ENCODE peak calls at places on chromosomes 16 and 17, in eight cellular contexts. U, Y, K, H, P, V, Z and S are unnamed samples. For H3K4me1, the result is how much of the 10 kb centered on the place peaks cover.

GRCh38 chr16:11133344-11133921 is 122.6 kb downstream of the SOCS1 start:
- DNase-seq in U (no peak), Y (peak), K (peak), H (peak), P (no peak), V (peak), Z (peak), S (peak)

GRCh38 chr17:42266918-42267766 is 9.0 kb downstream of the STAT5B start:
- DNase-seq in U (no peak), Y (no peak), K (no peak), H (peak), P (peak), V (no peak), Z (no peak), S (peak)

GRCh38 chr17:58315281-58315711 is 13.3 kb downstream of the TSPOAP1 start:
- DNase-seq in U (peak), Y (peak), K (no peak), H (no peak), P (no peak), V (no peak), Z (no peak), S (no peak)

GRCh38 chr16:19748389-19749110 is 30.5 kb downstream of the IQCK start:
- DNase-seq in U (no peak), Y (no peak), K (no peak), H (no peak), P (no peak), V (no peak), Z (no peak), S (no peak)

GRCh38 chr17:42249681-42250446 is 26.3 kb downstream of the STAT5B start:
- DNase-seq in U (no peak), Y (no peak), K (no peak), H (no peak), P (no peak), V (no peak), Z (no peak), S (no peak)

GRCh38 chr16:9854665-9855064 is 327.6 kb downstream of the GRIN2A start:
- DNase-seq in U (no peak), Y (no peak), K (no peak), H (no peak), P (no peak), V (no peak), Z (no peak), S (no peak)

GRCh38 chr16:89720520-89720858 is 209 bp downstream of the VPS9D1 start:
- DNase-seq in U (peak), Y (peak), K (peak), H (no peak), P (no peak), V (no peak), Z (peak), S (peak)

GRCh38 chr16:55499281-55499680 is 9.6 kb upstream of the LPCAT2 start:
- DNase-seq in U (no peak), Y (no peak), K (no peak), H (no peak), P (no peak), V (no peak), Z (no peak), S (no peak)

GRCh38 chr17:45841883-45842525 is 2.7 kb upstream of the SPPL2C start:
- DNase-seq in U (peak), Y (no peak), K (no peak), H (no peak), P (no peak), V (no peak), Z (no peak), S (no peak)

GRCh38 chr16:24748242-24748641 is 18.8 kb downstream of the TNRC6A start:
- DNase-seq in U (no peak), Y (no peak), K (no peak), H (peak), P (peak), V (no peak), Z (no peak), S (peak)

GRCh38 chr17:1783834-1784611 is 22.2 kb downstream of the SERPINF1 start:
- DNase-seq in U (peak), Y (peak), K (peak), H (peak), P (peak), V (peak), Z (peak), S (peak)

GRCh38 chr17:32114536-32114935 is 27.8 kb upstream of the RHOT1 start:
- DNase-seq in U (no peak), Y (no peak), K (no peak), H (no peak), P (no peak), V (no peak), Z (no peak), S (no peak)

GRCh38 chr16:68737046-68737729 is at the start of gene CDH1:
- DNase-seq in U (peak), Y (peak), K (no peak), H (no peak), P (no peak), V (no peak), Z (peak), S (no peak)

GRCh38 chr17:681738-682137 is 32.9 kb downstream of the VPS53 start:
- DNase-seq in U (no peak), Y (no peak), K (no peak), H (peak), P (no peak), V (no peak), Z (no peak), S (no peak)

GRCh38 chr16:71626858-71627213 is 852 bp downstream of the MARVELD3 start:
- DNase-seq in U (peak), Y (peak), K (no peak), H (no peak), P (peak), V (no peak), Z (peak), S (no peak)

GRCh38 chr17:66904760-66905637 is 59.5 kb upstream of the CACNG4 start:
- DNase-seq in U (peak), Y (peak), K (peak), H (peak), P (peak), V (no peak), Z (no peak), S (peak)

GRCh38 chr16:57147381-57148191 is 38.3 kb downstream of the PSME3IP1 start:
- DNase-seq in U (peak), Y (no peak), K (no peak), H (peak), P (no peak), V (no peak), Z (no peak), S (peak)

GRCh38 chr16:11235703-11235991 is 20.4 kb downstream of the SOCS1 start:
- DNase-seq in U (no peak), Y (peak), K (peak), H (no peak), P (no peak), V (no peak), Z (peak), S (no peak)

GRCh38 chr16:48911700-48912099 is 301.7 kb upstream of the N4BP1 start:
- DNase-seq in U (no peak), Y (no peak), K (no peak), H (peak), P (no peak), V (no peak), Z (no peak), S (no peak)

GRCh38 chr16:21950782-21951521 is 2.2 kb upstream of the UQCRC2 start:
- DNase-seq in U (no peak), Y (no peak), K (peak), H (peak), P (peak), V (no peak), Z (no peak), S (peak)

GRCh38 chr16:10265770-10266615 is 83.8 kb upstream of the GRIN2A start:
- DNase-seq in U (no peak), Y (no peak), K (peak), H (no peak), P (no peak), V (no peak), Z (no peak), S (no peak)

GRCh38 chr17:59826741-59827453 is 65.8 kb downstream of the TUBD1 start:
- DNase-seq in U (no peak), Y (no peak), K (no peak), H (no peak), P (no peak), V (no peak), Z (no peak), S (no peak)

GRCh38 chr17:28416703-28417311 is 10.8 kb upstream of the SLC46A1 start:
- DNase-seq in U (no peak), Y (peak), K (peak), H (peak), P (peak), V (no peak), Z (peak), S (peak)

GRCh38 chr17:1875597-1875996 is 45.8 kb downstream of the RPA1 start:
- DNase-seq in U (no peak), Y (no peak), K (no peak), H (no peak), P (no peak), V (no peak), Z (no peak), S (no peak)

GRCh38 chr16:86157616-86158247 is 258.8 kb downstream of the IRF8 start:
- DNase-seq in U (no peak), Y (no peak), K (no peak), H (peak), P (no peak), V (no peak), Z (no peak), S (no peak)

GRCh38 chr16:47486856-47487255 is 25.7 kb downstream of the PHKB start:
- DNase-seq in U (no peak), Y (no peak), K (no peak), H (no peak), P (no peak), V (no peak), Z (no peak), S (no peak)

GRCh38 chr17:9151091-9151490 is 129.8 kb downstream of the NTN1 start:
- DNase-seq in U (no peak), Y (no peak), K (peak), H (no peak), P (no peak), V (no peak), Z (no peak), S (no peak)

GRCh38 chr16:23694707-23695373 is 16.2 kb downstream of the PLK1 start:
- DNase-seq in U (no peak), Y (no peak), K (peak), H (peak), P (no peak), V (no peak), Z (no peak), S (peak)

GRCh38 chr16:28298511-28298878 is 6.2 kb downstream of the SBK1 start:
- DNase-seq in U (no peak), Y (no peak), K (no peak), H (no peak), P (no peak), V (no peak), Z (no peak), S (no peak)

GRCh38 chr16:69112285-69113129 is 7.1 kb downstream of the HAS3 start:
- DNase-seq in U (peak), Y (peak), K (peak), H (peak), P (peak), V (no peak), Z (peak), S (peak)

GRCh38 chr16:77551352-77551751 is 116.5 kb upstream of the ADAMTS18 start:
- DNase-seq in U (no peak), Y (no peak), K (no peak), H (no peak), P (no peak), V (no peak), Z (no peak), S (no peak)

GRCh38 chr16:68445458-68445857 is 2.9 kb downstream of the SMPD3 start:
- DNase-seq in U (no peak), Y (peak), K (peak), H (peak), P (peak), V (no peak), Z (peak), S (peak)

GRCh38 chr16:48912360-48912759 is 302.4 kb upstream of the N4BP1 start:
- DNase-seq in U (no peak), Y (no peak), K (no peak), H (no peak), P (no peak), V (no peak), Z (no peak), S (no peak)

GRCh38 chr16:3590736-3591435 is 13.7 kb upstream of the NLRC3 start:
- DNase-seq in U (no peak), Y (no peak), K (no peak), H (no peak), P (no peak), V (no peak), Z (no peak), S (no peak)

GRCh38 chr16:88406096-88407041 is 23.6 kb downstream of the ZNF469 start:
- DNase-seq in U (no peak), Y (no peak), K (peak), H (no peak), P (no peak), V (no peak), Z (no peak), S (no peak)

GRCh38 chr16:24504467-24505345 is 34.7 kb upstream of the RBBP6 start:
- DNase-seq in U (no peak), Y (peak), K (peak), H (peak), P (peak), V (no peak), Z (peak), S (peak)

GRCh38 chr17:29032067-29032551 is 10.8 kb upstream of the PIPOX start:
- DNase-seq in U (no peak), Y (no peak), K (no peak), H (no peak), P (no peak), V (no peak), Z (no peak), S (no peak)

DNA sequence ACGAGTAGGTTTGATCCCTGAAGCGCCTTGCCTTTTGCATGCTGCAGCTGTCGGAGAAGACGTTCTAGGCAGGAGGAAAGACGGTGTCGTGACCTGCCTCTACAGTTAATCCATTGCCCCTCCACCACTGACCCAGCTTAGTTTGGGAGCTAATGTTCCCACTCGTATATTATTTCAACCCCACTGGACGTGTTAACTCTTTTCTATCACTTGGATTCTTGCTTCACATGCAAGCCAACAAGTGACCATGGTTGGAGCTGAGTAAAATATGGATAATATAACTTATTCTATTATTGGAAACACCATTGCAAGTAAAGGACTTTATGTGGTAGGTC is 681 bp downstream of the CALCOCO2 start:
- DNase-seq in U (no peak), Y (no peak), K (no peak), H (no peak), P (no peak), V (no peak), Z (no peak), S (no peak)
- H3K4me1 ChIP-seq in U (half or more), Y (half or more), K (half or more), H (under half), P (under half), V (under half), Z (under half), S (under half)

GRCh38 chr17:34843682-34844081 is 117.6 kb downstream of the CCT6B start:
- DNase-seq in U (no peak), Y (no peak), K (no peak), H (no peak), P (no peak), V (no peak), Z (no peak), S (no peak)
- H3K4me3 ChIP-seq in U (no peak), Y (no peak), K (no peak), H (no peak), P (no peak), V (no peak), Z (no peak), S (no peak)

DNA sequence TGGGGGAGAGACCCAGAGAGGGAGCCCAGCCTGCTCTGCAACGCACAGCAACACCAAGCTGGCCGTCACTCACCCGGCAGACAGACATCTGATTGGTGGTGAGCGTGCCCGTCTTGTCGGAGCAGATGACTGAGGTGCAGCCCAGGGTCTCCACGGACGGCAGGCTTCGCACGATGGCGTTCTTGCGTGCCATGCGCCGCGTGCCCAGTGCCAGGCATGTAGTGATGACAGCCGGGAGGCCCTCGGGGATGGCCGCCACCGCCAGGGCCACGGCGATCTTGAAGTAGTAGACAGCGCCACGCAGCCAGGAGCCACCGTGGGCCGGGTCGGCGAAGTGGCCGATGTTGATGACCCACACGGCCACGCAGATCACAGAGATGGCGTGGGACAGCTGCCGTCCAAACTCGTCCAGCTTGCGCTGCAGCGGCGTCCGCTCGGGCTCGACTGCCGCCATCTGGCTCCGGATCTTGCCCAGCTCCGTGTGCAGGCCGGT is 16.9 kb downstream of the ATP2A3 start:
- DNase-seq in U (peak), Y (no peak), K (no peak), H (no peak), P (no peak), V (no peak), Z (no peak), S (no peak)
- TF ChIP-seq POLR2A in U (no peak), Y (no peak), K (no peak), H (no peak), P (no peak), V (no peak), Z (no peak), S (no peak)

GRCh38 chr17:7367083-7367482 is 12.1 kb downstream of the TMEM95 start:
- DNase-seq in U (no peak), Y (no peak), K (no peak), H (no peak), P (no peak), V (no peak), Z (no peak), S (no peak)
- H3K4me1 ChIP-seq in U (under half), Y (under half), K (under half), H (under half), P (under half), V (under half), Z (under half), S (under half)